ENCODE peak calls at places on chromosomes 7 and 10, in four cellular contexts. One of them, this sample, is unnamed. For H3K4me1, the result is how much of the 10 kb centered on the place peaks cover.

GRCh38 chr7:11668727-11669126 is 163.3 kb downstream of the THSD7A start:
- DNase-seq in K562: no peak
- DNase-seq in HepG2: no peak
- DNase-seq in H1: no peak
- DNase-seq in this sample: no peak

GRCh38 chr10:58266003-58266825 is 1.5 kb downstream of the IPMK start:
- DNase-seq in K562: peak
- DNase-seq in HepG2: peak
- DNase-seq in H1: no peak
- DNase-seq in this sample: no peak

GRCh38 chr7:50657341-50657873 is 92.2 kb upstream of the DDC start:
- DNase-seq in K562: no peak
- DNase-seq in H1: no peak
- DNase-seq in HepG2: no peak
- DNase-seq in this sample: no peak

GRCh38 chr7:129252133-129252532 is 27.3 kb downstream of the AHCYL2 start:
- DNase-seq in K562: no peak
- DNase-seq in H1: no peak
- DNase-seq in HepG2: no peak
- DNase-seq in this sample: no peak

GRCh38 chr7:25671087-25671486 is 442.8 kb upstream of the NPVF start:
- DNase-seq in HepG2: no peak
- DNase-seq in K562: no peak
- DNase-seq in H1: no peak
- DNase-seq in this sample: no peak

GRCh38 chr7:117193564-117193963 is 129.3 kb downstream of the WNT2 start:
- DNase-seq in HepG2: no peak
- DNase-seq in H1: no peak
- DNase-seq in K562: no peak
- DNase-seq in this sample: no peak

GRCh38 chr7:28725911-28726310 is 232.2 kb downstream of the TRIL start:
- DNase-seq in H1: no peak
- DNase-seq in HepG2: no peak
- DNase-seq in K562: no peak
- DNase-seq in this sample: no peak

GRCh38 chr7:123259759-123260158 is 60.0 kb upstream of the SLC13A1 start:
- DNase-seq in H1: no peak
- DNase-seq in K562: no peak
- DNase-seq in HepG2: no peak
- DNase-seq in this sample: no peak

GRCh38 chr7:12456506-12456905 is 52.8 kb upstream of the VWDE start:
- DNase-seq in H1: no peak
- DNase-seq in HepG2: no peak
- DNase-seq in K562: no peak
- DNase-seq in this sample: no peak

GRCh38 chr7:90592036-90592435 is 4.1 kb upstream of the CDK14 start:
- DNase-seq in HepG2: no peak
- DNase-seq in H1: no peak
- DNase-seq in K562: no peak
- DNase-seq in this sample: no peak

GRCh38 chr7:66224171-66224773 is 19.1 kb downstream of the TPST1 start:
- DNase-seq in HepG2: no peak
- DNase-seq in K562: no peak
- DNase-seq in H1: peak
- DNase-seq in this sample: no peak

GRCh38 chr10:73881221-73881919 is 7.0 kb upstream of the CAMK2G start:
- DNase-seq in HepG2: no peak
- DNase-seq in K562: no peak
- DNase-seq in H1: no peak
- DNase-seq in this sample: no peak

GRCh38 chr10:71551970-71552369 is 155.2 kb downstream of the CDH23 start:
- DNase-seq in HepG2: no peak
- DNase-seq in K562: no peak
- DNase-seq in H1: no peak
- DNase-seq in this sample: no peak

GRCh38 chr7:118689403-118689802 is 464.9 kb downstream of the ANKRD7 start:
- DNase-seq in K562: peak
- DNase-seq in HepG2: no peak
- DNase-seq in H1: no peak
- DNase-seq in this sample: no peak

GRCh38 chr7:128000854-128001265 is 30.4 kb downstream of the LRRC4 start:
- DNase-seq in K562: no peak
- DNase-seq in HepG2: peak
- DNase-seq in H1: no peak
- DNase-seq in this sample: peak

DNA sequence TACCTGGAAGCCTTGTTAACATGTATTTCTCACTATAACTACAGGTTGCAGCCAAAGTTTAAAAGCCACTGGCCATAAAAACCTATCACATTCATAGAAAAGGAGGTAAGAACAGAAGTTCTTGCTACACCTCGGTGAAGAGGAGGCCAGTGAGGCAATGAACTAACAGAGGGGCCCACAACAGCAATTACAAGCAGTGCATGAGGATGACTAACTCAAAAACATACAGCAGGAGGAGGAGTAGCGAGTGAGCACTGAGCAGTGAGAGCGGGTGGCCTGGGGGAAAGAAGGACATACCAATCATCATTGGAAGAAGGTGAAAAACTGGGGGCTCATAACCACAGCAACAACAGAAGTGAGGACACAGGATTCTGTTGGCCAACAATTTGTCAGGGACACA is 51.6 kb downstream of the NUDCD3 start:
- DNase-seq in HepG2: no peak
- DNase-seq in K562: no peak
- DNase-seq in H1: no peak
- DNase-seq in this sample: no peak
- TF ChIP-seq HDAC6 in HepG2: no peak
- TF ChIP-seq HDAC6 in K562: no peak
- TF ChIP-seq HDAC6 in H1: no peak
- TF ChIP-seq HDAC6 in this sample: no peak

GRCh38 chr10:125146791-125147604 is 13.4 kb downstream of the CTBP2 start:
- DNase-seq in K562: no peak
- DNase-seq in HepG2: no peak
- DNase-seq in H1: no peak
- DNase-seq in this sample: no peak
- H3K4me1 ChIP-seq in K562: half or more
- H3K4me1 ChIP-seq in HepG2: under half
- H3K4me1 ChIP-seq in H1: half or more
- H3K4me1 ChIP-seq in this sample: under half

GRCh38 chr7:137345799-137346449 is 2.4 kb upstream of the PTN start:
- DNase-seq in H1: no peak
- DNase-seq in K562: peak
- DNase-seq in HepG2: no peak
- DNase-seq in this sample: no peak

GRCh38 chr7:137337902-137338301 is 5.6 kb downstream of the PTN start:
- DNase-seq in K562: peak
- DNase-seq in HepG2: no peak
- DNase-seq in H1: no peak
- DNase-seq in this sample: no peak

GRCh38 chr7:137342751-137343482 is 616 bp downstream of the PTN start:
- DNase-seq in K562: no peak
- DNase-seq in HepG2: no peak
- DNase-seq in H1: no peak
- DNase-seq in this sample: no peak

GRCh38 chr7:137343483-137343841 is at the start of gene PTN:
- DNase-seq in K562: no peak
- DNase-seq in HepG2: no peak
- DNase-seq in H1: peak
- DNase-seq in this sample: no peak

GRCh38 chr7:137342340-137342739 is 1.2 kb downstream of the PTN start:
- DNase-seq in K562: no peak
- DNase-seq in H1: no peak
- DNase-seq in HepG2: no peak
- DNase-seq in this sample: no peak
- TF ChIP-seq CEBPB in K562: no peak
- TF ChIP-seq CEBPB in H1: no peak
- TF ChIP-seq CEBPB in HepG2: no peak
- TF ChIP-seq CEBPB in this sample: no peak

DNA sequence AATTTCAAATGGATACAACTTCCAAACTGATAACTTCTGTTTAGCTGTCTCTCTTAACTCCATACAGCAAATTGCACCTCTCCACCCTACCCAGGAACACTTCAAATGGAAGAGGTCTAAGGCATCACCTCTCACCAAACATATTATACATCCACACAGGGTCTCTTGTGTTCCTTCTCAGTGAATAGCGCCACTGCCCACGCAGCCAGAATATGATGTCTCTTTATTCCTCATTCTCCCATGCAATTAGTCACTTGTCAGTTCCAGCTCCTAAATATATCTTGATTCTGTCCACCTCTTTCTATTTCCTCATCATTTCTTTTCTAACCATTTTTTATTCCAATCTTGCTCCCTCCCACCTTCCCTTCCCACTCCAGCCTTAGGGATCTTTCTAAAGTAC is 5.9 kb upstream of the TSPAN14 start:
- DNase-seq in H1: no peak
- DNase-seq in K562: no peak
- DNase-seq in HepG2: no peak
- DNase-seq in this sample: no peak
- TF ChIP-seq HDAC6 in H1: no peak
- TF ChIP-seq HDAC6 in K562: no peak
- TF ChIP-seq HDAC6 in HepG2: no peak
- TF ChIP-seq HDAC6 in this sample: no peak

GRCh38 chr10:43404675-43405221 is 4.2 kb downstream of the HNRNPF start:
- DNase-seq in H1: no peak
- DNase-seq in K562: no peak
- DNase-seq in HepG2: no peak
- DNase-seq in this sample: no peak
- H3K4me1 ChIP-seq in H1: under half
- H3K4me1 ChIP-seq in K562: under half
- H3K4me1 ChIP-seq in HepG2: half or more
- H3K4me1 ChIP-seq in this sample: under half

DNA sequence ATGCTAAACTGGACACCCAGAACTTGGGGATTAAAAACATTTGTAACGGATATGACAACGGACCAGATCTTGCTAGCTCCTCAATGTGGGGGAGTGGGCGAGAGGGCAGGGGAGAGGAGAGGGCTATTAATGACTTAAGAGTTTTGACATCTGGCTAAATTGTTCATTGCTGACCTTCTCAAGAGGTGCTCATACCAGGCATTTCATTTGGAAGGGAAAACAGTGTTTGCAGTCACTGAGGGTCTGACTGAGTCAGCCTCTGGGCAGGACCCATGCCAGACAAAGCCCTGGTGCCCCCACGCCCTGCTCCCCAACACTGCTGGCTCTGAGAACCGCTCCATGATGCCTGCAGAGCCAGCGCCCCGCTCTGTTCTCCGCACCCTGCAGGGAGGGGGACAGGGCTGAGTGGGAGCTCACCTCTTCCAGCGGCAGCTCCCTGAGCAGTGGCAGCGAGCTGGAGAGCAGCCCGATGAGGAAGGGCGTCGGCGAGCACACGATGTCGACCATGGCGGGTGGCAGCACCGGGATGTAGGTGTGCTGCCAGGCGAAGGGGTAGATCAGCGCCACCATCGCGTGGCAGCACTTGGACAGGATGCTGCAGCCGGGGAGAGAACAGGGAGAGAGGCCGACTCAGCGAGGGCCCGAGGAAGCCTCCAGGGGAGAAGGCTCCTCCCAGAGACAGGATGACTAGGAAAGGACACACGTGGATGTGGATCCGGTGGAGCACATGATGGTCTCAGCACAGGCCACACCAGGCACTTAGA is 47.8 kb upstream of the MKRN1 start:
- DNase-seq in K562: no peak
- DNase-seq in H1: no peak
- DNase-seq in HepG2: no peak
- DNase-seq in this sample: no peak
- TF ChIP-seq CEBPB in K562: no peak
- TF ChIP-seq CEBPB in H1: no peak
- TF ChIP-seq CEBPB in HepG2: no peak
- TF ChIP-seq CEBPB in this sample: no peak

GRCh38 chr10:90321132-90321816 is 536.6 kb downstream of the HTR7 start:
- DNase-seq in K562: no peak
- DNase-seq in H1: no peak
- DNase-seq in HepG2: no peak
- DNase-seq in this sample: no peak

GRCh38 chr10:90328896-90329295 is 528.9 kb downstream of the HTR7 start:
- DNase-seq in H1: no peak
- DNase-seq in HepG2: no peak
- DNase-seq in K562: no peak
- DNase-seq in this sample: no peak

GRCh38 chr10:90326498-90327267 is 531.2 kb downstream of the HTR7 start:
- DNase-seq in K562: no peak
- DNase-seq in HepG2: no peak
- DNase-seq in H1: no peak
- DNase-seq in this sample: no peak
- TF ChIP-seq HDAC6 in K562: no peak
- TF ChIP-seq HDAC6 in HepG2: no peak
- TF ChIP-seq HDAC6 in H1: no peak
- TF ChIP-seq HDAC6 in this sample: no peak

GRCh38 chr7:27128776-27129728 is 1.5 kb downstream of the HOXA4 start:
- DNase-seq in K562: no peak
- DNase-seq in H1: peak
- DNase-seq in HepG2: no peak
- DNase-seq in this sample: no peak
- H3K4me1 ChIP-seq in K562: under half
- H3K4me1 ChIP-seq in H1: under half
- H3K4me1 ChIP-seq in HepG2: half or more
- H3K4me1 ChIP-seq in this sample: under half